ENCODE peak calls at places on chromosome 22, in six cellular contexts. One of them, this sample, is unnamed.
A peak's percentile ranks its signal among the peaks of the same experiment; 100 is the strongest.

GRCh38 chr22:46293591-46294260 is 2.9 kb upstream of the GTSE1 start:
- DNase-seq in Jurkat, Clone E6-1: peak; percentile 79
- DNase-seq in stimulated activated naive CD4-positive, alpha-beta T cell: no peak
- DNase-seq in NCI-H774: no peak
- DNase-seq in neural crest cell: no peak
- DNase-seq in fibroblast of villous mesenchyme: peak; percentile 53
- DNase-seq in this sample: peak; percentile 65

GRCh38 chr22:31084811-31085492 is 3.8 kb downstream of the SMTN start:
- DNase-seq in Jurkat, Clone E6-1: peak; percentile 64
- DNase-seq in stimulated activated naive CD4-positive, alpha-beta T cell: peak; percentile 61
- DNase-seq in NCI-H774: peak; percentile 42
- DNase-seq in fibroblast of villous mesenchyme: peak; percentile 82
- DNase-seq in neural crest cell: peak; percentile 85
- DNase-seq in this sample: peak; percentile 86

GRCh38 chr22:38830026-38830844 is 13.6 kb downstream of the NPTXR start:
- DNase-seq in NCI-H774: no peak
- DNase-seq in Jurkat, Clone E6-1: no peak
- DNase-seq in fibroblast of villous mesenchyme: no peak
- DNase-seq in stimulated activated naive CD4-positive, alpha-beta T cell: no peak
- DNase-seq in neural crest cell: no peak
- DNase-seq in this sample: no peak

GRCh38 chr22:38706101-38706884 is 549 bp downstream of the GTPBP1 start:
- DNase-seq in neural crest cell: peak; percentile 5
- DNase-seq in fibroblast of villous mesenchyme: peak; percentile 66
- DNase-seq in stimulated activated naive CD4-positive, alpha-beta T cell: no peak
- DNase-seq in Jurkat, Clone E6-1: no peak
- DNase-seq in NCI-H774: no peak
- DNase-seq in this sample: peak; percentile 54

GRCh38 chr22:50010676-50011446 is 1.7 kb downstream of the IL17REL start:
- DNase-seq in Jurkat, Clone E6-1: no peak
- DNase-seq in neural crest cell: no peak
- DNase-seq in stimulated activated naive CD4-positive, alpha-beta T cell: no peak
- DNase-seq in NCI-H774: no peak
- DNase-seq in fibroblast of villous mesenchyme: no peak
- DNase-seq in this sample: no peak

GRCh38 chr22:49365910-49366309 is 461.8 kb downstream of the BRD1 start:
- DNase-seq in stimulated activated naive CD4-positive, alpha-beta T cell: no peak
- DNase-seq in neural crest cell: no peak
- DNase-seq in fibroblast of villous mesenchyme: no peak
- DNase-seq in Jurkat, Clone E6-1: no peak
- DNase-seq in NCI-H774: peak; percentile 70
- DNase-seq in this sample: no peak

GRCh38 chr22:31734512-31734911 is 15.4 kb downstream of the PRR14L start:
- DNase-seq in Jurkat, Clone E6-1: no peak
- DNase-seq in stimulated activated naive CD4-positive, alpha-beta T cell: no peak
- DNase-seq in NCI-H774: no peak
- DNase-seq in fibroblast of villous mesenchyme: peak; percentile 56
- DNase-seq in neural crest cell: no peak
- DNase-seq in this sample: no peak

GRCh38 chr22:40183029-40183581 is 5.4 kb downstream of the TNRC6B start:
- DNase-seq in fibroblast of villous mesenchyme: peak; percentile 96
- DNase-seq in Jurkat, Clone E6-1: no peak
- DNase-seq in stimulated activated naive CD4-positive, alpha-beta T cell: no peak
- DNase-seq in neural crest cell: no peak
- DNase-seq in NCI-H774: no peak
- DNase-seq in this sample: no peak

GRCh38 chr22:26632422-26633155 is 10.8 kb downstream of the CRYBA4 start:
- DNase-seq in stimulated activated naive CD4-positive, alpha-beta T cell: no peak
- DNase-seq in fibroblast of villous mesenchyme: peak; percentile 55
- DNase-seq in Jurkat, Clone E6-1: no peak
- DNase-seq in neural crest cell: no peak
- DNase-seq in NCI-H774: no peak
- DNase-seq in this sample: no peak

GRCh38 chr22:28548411-28548810 is 131.2 kb downstream of the TTC28 start:
- DNase-seq in neural crest cell: no peak
- DNase-seq in NCI-H774: no peak
- DNase-seq in Jurkat, Clone E6-1: no peak
- DNase-seq in stimulated activated naive CD4-positive, alpha-beta T cell: no peak
- DNase-seq in fibroblast of villous mesenchyme: no peak
- DNase-seq in this sample: no peak